ENCODE peak calls at places on chromosomes 4 and X, in four cellular contexts. B is thoracic aorta, P is cardiac muscle cell, J is body of pancreas. L is an unnamed sample. For H3K36me3, the result is how much of the 10 kb centered on the place peaks cover.

GRCh38 chr4:170769857-170770256 is 680.1 kb upstream of the AADAT start:
- DNase-seq in B (no peak), P (no peak), J (no peak), L (peak)

GRCh38 chr4:128393111-128393704 is 105.6 kb upstream of the PGRMC2 start:
- DNase-seq in B (no peak), P (peak), J (no peak), L (peak)

GRCh38 chr4:119209077-119209476 is 3.4 kb upstream of the USP53 start:
- DNase-seq in B (no peak), P (peak), J (no peak), L (peak)

GRCh38 chrX:13128104-13128503 is 83.7 kb upstream of the FAM9C start:
- DNase-seq in B (no peak), P (peak), J (no peak), L (peak)

GRCh38 chrX:153342762-153343558 is 9.0 kb downstream of the ZNF275 start:
- DNase-seq in B (no peak), P (no peak), J (no peak), L (peak)

GRCh38 chr4:108119199-108119800 is 49.4 kb downstream of the LEF1 start:
- DNase-seq in B (no peak), P (no peak), J (no peak), L (no peak)

GRCh38 chrX:134654398-134655012 is 3.8 kb downstream of the PLAC1 start:
- DNase-seq in B (no peak), P (no peak), J (no peak), L (no peak)

GRCh38 chr4:17781072-17781830 is at the start of gene FAM184B:
- DNase-seq in B (no peak), P (peak), J (no peak), L (peak)

GRCh38 chr4:22500831-22501714 is 14.8 kb downstream of the ADGRA3 start:
- DNase-seq in B (no peak), P (no peak), J (peak), L (peak)

GRCh38 chr4:3443750-3444309 is 2.1 kb downstream of the HGFAC start:
- DNase-seq in B (no peak), P (no peak), J (no peak), L (no peak)

GRCh38 chr4:575281-576141 is 584 bp downstream of the TMEM271 start:
- DNase-seq in B (no peak), P (peak), J (peak), L (peak)

GRCh38 chr4:88320780-88321373 is 36.5 kb upstream of the PPM1K start:
- DNase-seq in B (no peak), P (peak), J (no peak), L (peak)
- H3K4me3 ChIP-seq in B (peak), P (no peak), J (no peak), L (no peak)

GRCh38 chrX:22616867-22617266 is 344.2 kb downstream of the CBLL2 start:
- DNase-seq in B (no peak), P (no peak), J (no peak), L (no peak)
- H3K36me3 ChIP-seq in B (under half), P (under half), J (under half), L (under half)

DNA sequence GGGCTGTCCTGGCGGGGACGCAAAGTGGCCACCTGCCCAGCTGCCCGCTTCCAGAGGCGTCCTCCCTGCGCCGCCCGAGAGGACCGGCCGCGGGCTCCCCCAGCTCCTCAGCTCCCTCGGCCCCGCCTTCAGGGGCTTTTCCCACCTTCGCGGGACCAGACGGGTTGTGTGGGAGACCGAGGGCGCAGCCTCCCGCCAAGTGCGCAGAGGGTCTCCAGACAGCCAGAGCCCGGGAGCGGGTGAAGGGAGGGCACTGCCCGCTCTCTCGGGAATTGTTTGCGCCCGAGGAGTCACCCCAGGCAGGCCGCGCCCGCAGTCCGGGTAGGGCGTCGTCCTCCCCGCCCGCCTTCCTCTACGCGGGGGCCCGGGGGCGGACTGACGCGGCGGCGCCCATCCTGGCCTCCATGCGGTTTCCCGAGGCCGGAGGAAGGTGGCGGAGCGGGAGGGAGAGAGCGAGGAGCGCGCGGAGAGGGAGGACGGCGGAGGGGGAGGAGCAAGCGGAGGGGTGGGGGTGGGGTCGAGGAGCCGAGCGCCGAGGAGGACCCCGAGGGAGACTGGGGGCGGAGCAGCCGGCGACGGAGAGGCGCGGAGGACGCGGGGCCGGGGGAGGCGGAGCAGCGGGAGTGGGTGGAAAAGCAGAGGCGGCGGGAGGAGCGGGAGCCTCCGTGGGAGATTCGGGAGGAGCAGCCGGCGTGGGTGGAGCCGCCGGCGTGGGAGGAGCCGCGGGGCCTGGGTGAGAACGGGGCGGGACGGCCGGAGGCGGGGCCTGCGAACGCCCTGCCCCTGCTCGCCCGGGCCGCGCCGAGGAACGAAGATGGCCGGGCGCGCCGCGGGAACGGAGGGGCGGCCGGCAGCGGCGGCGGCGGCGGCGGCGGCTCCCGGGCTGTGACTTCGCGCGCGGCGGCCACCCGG is 47.6 kb downstream of the CLDN34 start:
- DNase-seq in B (peak), P (peak), J (peak), L (peak)
- H3K4me3 ChIP-seq in B (peak), P (peak), J (peak), L (peak)

GRCh38 chr4:159352609-159353008 is 249.7 kb downstream of the RAPGEF2 start:
- DNase-seq in B (no peak), P (no peak), J (no peak), L (no peak)

GRCh38 chr4:159344877-159345276 is 242.0 kb downstream of the RAPGEF2 start:
- DNase-seq in B (no peak), P (no peak), J (no peak), L (no peak)

GRCh38 chr4:159353422-159354116 is 250.7 kb downstream of the RAPGEF2 start:
- DNase-seq in B (no peak), P (no peak), J (no peak), L (no peak)

GRCh38 chr4:159346681-159347080 is 243.8 kb downstream of the RAPGEF2 start:
- DNase-seq in B (no peak), P (no peak), J (no peak), L (no peak)

GRCh38 chr4:159349332-159349731 is 246.5 kb downstream of the RAPGEF2 start:
- DNase-seq in B (no peak), P (no peak), J (no peak), L (no peak)
- H3K36me3 ChIP-seq in B (under half), P (half or more), J (under half), L (half or more)

GRCh38 chr4:95552942-95553550 is 4.3 kb upstream of the UNC5C start:
- DNase-seq in B (no peak), P (no peak), J (no peak), L (no peak)

GRCh38 chr4:95549246-95550138 is 719 bp upstream of the UNC5C start:
- DNase-seq in B (no peak), P (peak), J (peak), L (peak)

GRCh38 chr4:95551653-95552052 is 2.9 kb upstream of the UNC5C start:
- DNase-seq in B (no peak), P (no peak), J (no peak), L (no peak)

GRCh38 chr4:95548738-95549245 is at the start of gene UNC5C:
- DNase-seq in B (peak), P (peak), J (peak), L (peak)

GRCh38 chr4:95550566-95550965 is 1.8 kb upstream of the UNC5C start:
- DNase-seq in B (no peak), P (no peak), J (no peak), L (no peak)
- H3K4me3 ChIP-seq in B (peak), P (peak), J (no peak), L (no peak)

GRCh38 chr4:138689182-138689546 is 326.4 kb upstream of the NOCT start:
- DNase-seq in B (no peak), P (no peak), J (no peak), L (no peak)
- H3K36me3 ChIP-seq in B (under half), P (under half), J (under half), L (under half)